ENCODE peak calls at places on chromosomes 13 and 19, in seven cellular contexts. B, T, Z, W, I, H and L are unnamed samples.

GRCh38 chr19:17860993-17861360 is 1.3 kb downstream of the RPL18A start:
- DNase-seq in I (no peak), B (peak; percentile 42), T (no peak), Z (no peak), H (no peak), W (no peak), L (no peak)

GRCh38 chr13:109436841-109437240 is 349.5 kb downstream of the IRS2 start:
- DNase-seq in H (no peak), Z (no peak), B (no peak), I (no peak), T (no peak), W (no peak), L (no peak)

GRCh38 chr13:76976929-76977328 is 15.0 kb upstream of the CLN5 start:
- DNase-seq in W (no peak), B (no peak), H (no peak), Z (no peak), I (no peak), T (no peak), L (no peak)

GRCh38 chr19:43809762-43810696 is 7.8 kb upstream of the LYPD5 start:
- DNase-seq in W (no peak), B (peak; percentile 80), Z (peak; percentile 59), H (peak; percentile 76), T (peak; percentile 32), I (no peak), L (peak; percentile 4)

GRCh38 chr19:51366999-51367564 is 894 bp upstream of the ETFB start:
- DNase-seq in T (no peak), I (no peak), B (no peak), Z (no peak), W (peak; percentile 62), H (no peak), L (no peak)

GRCh38 chr13:86922936-86923335 is 748.2 kb upstream of the SLITRK5 start:
- DNase-seq in B (peak; percentile 34), Z (no peak), W (no peak), I (no peak), H (no peak), T (no peak), L (no peak)

GRCh38 chr13:72112216-72112615 is 245.2 kb upstream of the DACH1 start:
- DNase-seq in W (no peak), Z (no peak), T (no peak), I (no peak), B (no peak), H (no peak), L (no peak)

GRCh38 chr13:53254495-53254894 is 225.9 kb downstream of the OLFM4 start:
- DNase-seq in H (no peak), T (no peak), Z (no peak), W (no peak), I (no peak), B (no peak), L (no peak)

GRCh38 chr19:40005670-40006272 is 8.9 kb downstream of the ZNF546 start:
- DNase-seq in B (no peak), H (no peak), W (no peak), Z (no peak), I (no peak), T (no peak), L (no peak)